ENCODE peak calls at places on chromosome X, in seven cellular contexts. C is suprapubic skin, M is HCT116, Y is GM23338, I is stomach, H is GM12891, B is sigmoid colon. N is an unnamed sample.

GRCh38 chrX:28398352-28398751 is 188.9 kb upstream of the IL1RAPL1 start:
- DNase-seq in B (no peak), C (no peak), H (no peak), Y (no peak), M (peak), I (no peak), N (no peak)

GRCh38 chrX:17475820-17476219 is 100.8 kb downstream of the NHS start:
- DNase-seq in H (no peak), I (no peak), Y (no peak), M (no peak), B (no peak), C (no peak), N (no peak)

GRCh38 chrX:36909584-36909983 is 98.6 kb upstream of the FAM47C start:
- DNase-seq in H (no peak), B (no peak), I (no peak), C (no peak), M (no peak), Y (no peak), N (no peak)

GRCh38 chrX:65894138-65894537 is 145.7 kb downstream of the VSIG4 start:
- DNase-seq in H (no peak), M (no peak), I (no peak), B (no peak), C (no peak), Y (no peak), N (no peak)

GRCh38 chrX:69014200-69014599 is 151.1 kb downstream of the PJA1 start:
- DNase-seq in H (no peak), M (no peak), I (no peak), B (no peak), C (no peak), Y (no peak), N (no peak)

GRCh38 chrX:139290310-139290709 is 240.2 kb upstream of the F9 start:
- DNase-seq in B (no peak), C (no peak), H (no peak), M (no peak), I (no peak), Y (no peak), N (no peak)

GRCh38 chrX:9278475-9279270 is 186.2 kb upstream of the TBL1X start:
- DNase-seq in H (no peak), I (no peak), B (no peak), C (no peak), Y (no peak), M (no peak), N (no peak)

GRCh38 chrX:148612431-148612830 is 112.0 kb downstream of the AFF2 start:
- DNase-seq in H (no peak), B (no peak), Y (no peak), M (no peak), C (no peak), I (no peak), N (no peak)

GRCh38 chrX:74449322-74449936 is 28.1 kb downstream of the SLC16A2 start:
- DNase-seq in Y (no peak), C (no peak), M (peak), B (no peak), H (no peak), I (peak), N (peak)

GRCh38 chrX:10379848-10380247 is 223.1 kb downstream of the CLCN4 start:
- DNase-seq in B (no peak), H (no peak), C (no peak), I (no peak), M (no peak), Y (no peak), N (no peak)

GRCh38 chrX:7996414-7996813 is 69.2 kb upstream of the PNPLA4 start:
- DNase-seq in B (no peak), M (no peak), H (no peak), C (no peak), I (peak), Y (peak), N (no peak)
- TF ChIP-seq POLR2AphosphoS5 in B (no peak), M (no peak), H (no peak), C (no peak), I (no peak), Y (no peak), N (no peak)

DNA sequence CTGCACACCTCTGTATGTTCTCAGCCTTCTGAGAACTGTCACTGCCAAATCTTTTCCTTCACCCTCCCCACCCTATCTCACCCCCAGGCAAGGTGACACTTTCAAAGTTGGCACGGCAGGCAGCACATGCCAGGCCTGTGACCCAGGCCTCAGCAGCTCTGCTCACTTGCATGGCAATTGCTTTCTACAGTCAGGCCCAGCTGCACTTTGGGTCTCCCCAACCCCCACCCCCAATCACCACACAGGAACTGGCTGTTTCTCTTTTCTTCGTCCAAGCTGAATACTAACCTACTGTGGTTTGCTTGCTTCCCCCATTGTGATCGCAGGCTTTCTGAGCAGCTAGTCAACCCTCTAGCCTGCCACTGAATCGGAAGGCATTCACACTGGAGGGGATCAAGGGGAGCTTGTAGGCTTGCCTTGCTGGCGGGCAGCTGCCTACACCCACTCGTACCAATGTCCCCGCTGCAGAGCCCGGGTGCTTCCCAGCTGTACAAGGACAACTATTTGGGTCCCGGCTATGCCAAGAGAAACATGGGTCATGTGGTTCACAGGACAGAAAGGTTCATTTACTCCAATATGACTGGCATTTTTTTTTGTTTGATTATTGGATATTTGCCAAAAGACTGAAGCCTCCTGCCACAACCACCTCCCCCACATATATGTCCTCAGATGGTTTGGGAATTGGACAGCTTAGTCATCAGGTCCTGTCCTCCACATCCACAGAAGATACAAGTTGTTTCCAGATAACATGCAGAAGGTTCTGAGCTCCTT is 28.1 kb downstream of the SLC25A43 start:
- DNase-seq in H (peak), I (no peak), M (no peak), B (no peak), C (no peak), Y (peak), N (no peak)
- TF ChIP-seq POLR2AphosphoS5 in H (no peak), I (no peak), M (no peak), B (no peak), C (no peak), Y (no peak), N (no peak)

DNA sequence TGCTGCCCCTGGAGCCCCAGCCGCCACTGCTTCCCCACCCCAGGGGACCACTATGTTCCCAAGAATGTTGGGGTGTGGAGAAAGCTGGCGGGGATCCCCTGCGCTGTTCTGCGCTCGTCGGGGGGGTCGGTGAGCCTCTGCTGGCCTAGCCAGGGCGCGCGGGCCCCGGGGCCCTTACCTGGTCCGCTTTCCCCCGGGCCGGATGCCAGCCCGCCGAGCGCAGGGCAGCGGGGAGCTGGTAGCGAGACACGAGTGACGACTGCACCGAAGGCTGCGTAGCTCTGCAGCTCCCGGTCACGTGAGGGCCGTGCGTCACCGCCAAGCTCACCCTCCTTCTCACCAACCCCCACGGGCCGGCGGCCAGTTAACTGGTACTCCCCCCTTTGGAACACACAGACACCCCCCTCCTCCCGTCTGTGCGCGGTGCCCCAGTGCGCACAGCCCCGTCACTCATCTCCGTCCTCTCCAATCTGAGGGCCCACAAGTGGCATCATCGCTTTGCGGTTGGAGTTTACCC is at the start of gene BEX1:
- DNase-seq in Y (peak), M (no peak), I (peak), H (no peak), B (peak), C (no peak), N (peak)
- TF ChIP-seq POLR2AphosphoS5 in Y (peak), M (no peak), I (no peak), H (no peak), B (no peak), C (no peak), N (no peak)

GRCh38 chrX:149938427-149939270 is at the start of gene EOLA2:
- DNase-seq in M (peak), C (peak), I (peak), B (peak), H (peak), Y (peak), N (peak)
- TF ChIP-seq POLR2AphosphoS5 in M (peak), C (no peak), I (peak), B (peak), H (no peak), Y (peak), N (peak)

DNA sequence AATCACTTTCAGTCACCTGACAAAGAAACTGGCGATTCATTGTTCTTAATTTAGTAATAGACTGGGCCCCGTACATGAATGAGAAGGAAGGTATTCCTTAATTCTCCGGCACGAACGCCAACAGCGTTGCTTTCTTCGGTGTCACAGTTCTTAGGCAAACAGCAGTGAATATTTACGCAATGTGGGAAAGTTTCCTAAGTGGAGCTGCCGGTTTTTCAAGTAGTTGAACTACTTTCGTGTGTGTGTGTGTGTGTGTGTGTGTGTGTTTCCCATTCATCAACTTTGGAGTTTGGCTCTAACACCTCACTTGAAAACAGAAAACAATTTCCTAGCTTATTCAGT is 651 bp downstream of the NXT2 start:
- DNase-seq in I (peak), C (peak), B (no peak), H (no peak), Y (peak), M (no peak), N (peak)
- TF ChIP-seq POLR2AphosphoS5 in I (no peak), C (no peak), B (no peak), H (no peak), Y (no peak), M (no peak), N (peak)

DNA sequence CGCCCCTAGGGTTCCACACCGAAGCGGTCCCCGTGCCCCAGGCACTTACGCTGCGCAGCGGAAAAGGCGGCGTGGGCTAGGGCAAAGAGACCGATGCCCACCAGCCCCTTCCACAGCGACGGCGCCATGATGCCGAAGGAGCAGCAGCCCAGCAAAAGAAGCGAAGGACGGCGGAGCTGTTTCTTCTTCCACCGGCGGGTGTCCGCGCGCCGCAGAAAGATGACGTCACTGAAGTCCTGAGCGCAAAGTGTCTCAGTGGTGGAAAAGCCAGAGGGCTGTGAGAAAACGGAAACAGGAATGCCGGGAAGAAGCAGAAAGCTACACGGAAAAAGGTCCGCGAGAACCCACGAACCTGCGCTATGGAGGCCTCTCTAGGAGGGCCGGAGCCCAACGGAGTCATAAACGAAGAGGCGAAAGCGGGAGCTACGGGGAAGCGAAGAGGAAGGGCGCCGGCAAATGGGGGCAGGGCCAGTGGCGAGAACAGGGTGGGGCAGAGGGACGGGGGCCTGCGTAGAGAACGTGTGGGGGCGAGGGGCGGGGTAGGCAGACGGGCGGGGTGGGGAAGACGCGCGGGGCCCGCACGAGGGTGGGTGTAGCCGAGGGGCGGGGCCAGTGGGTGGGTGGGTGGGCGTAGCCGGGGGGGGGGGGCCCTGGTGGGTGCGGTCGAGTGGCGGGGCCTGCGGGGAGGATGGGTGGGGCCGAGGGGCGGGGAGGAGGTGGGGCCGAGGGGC is at the start of gene MMGT1:
- DNase-seq in Y (peak), H (peak), B (peak), I (peak), C (peak), M (peak), N (peak)
- TF ChIP-seq POLR2AphosphoS5 in Y (peak), H (no peak), B (peak), I (peak), C (no peak), M (peak), N (peak)

GRCh38 chrX:72258174-72258573 is 18.9 kb downstream of the RPS4X start:
- DNase-seq in Y (no peak), C (no peak), M (no peak), B (no peak), H (no peak), I (no peak), N (no peak)

GRCh38 chrX:72254835-72255234 is 16.0 kb upstream of the ERCC6L start:
- DNase-seq in C (no peak), I (no peak), Y (peak), H (no peak), B (no peak), M (no peak), N (no peak)

GRCh38 chrX:72255864-72256263 is 17.0 kb upstream of the ERCC6L start:
- DNase-seq in B (no peak), M (no peak), I (no peak), H (no peak), C (no peak), Y (no peak), N (no peak)

GRCh38 chrX:72253686-72254085 is 14.9 kb upstream of the ERCC6L start:
- DNase-seq in I (no peak), H (no peak), C (no peak), M (no peak), Y (no peak), B (no peak), N (no peak)

DNA sequence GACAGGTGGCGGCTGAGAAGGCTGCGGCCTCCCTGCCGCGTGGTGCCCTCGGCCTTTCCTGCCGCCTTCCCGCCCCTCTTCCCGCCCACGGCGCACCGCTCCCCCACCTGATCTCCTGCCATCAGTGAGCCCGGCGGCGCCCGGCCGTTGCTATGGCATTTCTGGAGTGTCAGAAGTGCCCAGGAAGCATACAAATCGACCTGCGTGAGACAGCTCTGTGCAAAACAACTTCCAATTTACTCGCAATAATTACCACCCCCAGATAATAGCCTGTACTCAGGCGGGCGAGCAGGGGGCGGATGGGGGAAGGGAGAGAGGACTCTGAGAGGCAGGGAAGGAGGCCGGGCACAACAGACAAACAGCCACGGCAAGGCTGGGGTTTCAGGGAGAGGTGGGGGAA is 16.6 kb upstream of the ERCC6L start:
- DNase-seq in C (no peak), H (no peak), B (no peak), Y (peak), M (no peak), I (peak), N (no peak)
- TF ChIP-seq POLR2AphosphoS5 in C (no peak), H (no peak), B (no peak), Y (no peak), M (no peak), I (no peak), N (no peak)

DNA sequence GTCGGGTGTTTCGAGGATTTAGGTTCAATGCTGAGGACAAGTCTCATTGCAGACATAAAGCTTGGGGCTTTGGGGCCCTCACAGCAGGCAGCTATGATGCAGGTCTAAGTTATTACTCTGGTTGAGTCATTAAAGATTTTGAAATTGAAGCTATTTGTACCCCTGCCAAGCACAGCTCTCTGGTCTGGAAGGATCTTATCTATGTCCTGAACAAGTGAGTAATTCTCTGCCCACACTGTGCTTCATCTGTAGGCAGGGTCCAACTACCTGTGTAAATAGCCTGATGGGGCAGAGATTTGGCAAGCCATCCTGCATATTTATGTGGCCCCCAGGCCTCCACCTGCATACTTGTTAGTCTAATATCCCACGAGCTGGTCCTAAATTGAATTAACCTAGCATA is 41.4 kb upstream of the MAGEA4 start:
- DNase-seq in M (peak), B (no peak), C (no peak), I (no peak), H (no peak), Y (no peak), N (no peak)
- TF ChIP-seq POLR2AphosphoS5 in M (no peak), B (no peak), C (no peak), I (no peak), H (no peak), Y (no peak), N (no peak)

DNA sequence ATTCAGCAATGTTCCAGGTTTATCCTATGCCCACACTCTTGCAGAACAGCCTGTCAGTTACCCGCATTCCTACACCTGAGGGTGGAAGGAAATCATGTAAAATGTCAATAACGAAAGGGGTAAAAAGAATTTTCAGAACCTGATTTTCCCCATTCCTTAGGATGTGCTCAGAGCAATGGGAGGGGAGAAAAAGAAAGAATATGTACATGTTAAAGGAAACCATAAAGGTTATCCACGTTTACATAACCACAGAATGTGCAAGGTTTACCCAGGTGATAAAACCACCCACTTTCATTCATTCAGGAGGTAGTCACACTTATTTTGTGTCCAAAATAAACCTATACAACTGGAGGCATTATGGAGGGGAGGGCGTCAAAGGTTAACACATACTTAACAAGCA is 335.5 kb downstream of the ZNF674 start:
- DNase-seq in B (no peak), M (peak), Y (no peak), C (no peak), H (no peak), I (no peak), N (no peak)
- TF ChIP-seq POLR2AphosphoS5 in B (no peak), M (no peak), Y (no peak), C (no peak), H (no peak), I (peak), N (no peak)

GRCh38 chrX:76439188-76439587 is 11.7 kb downstream of the MAGEE1 start:
- DNase-seq in M (no peak), Y (no peak), I (no peak), H (no peak), C (no peak), B (no peak), N (no peak)
- TF ChIP-seq POLR2AphosphoS5 in M (no peak), Y (no peak), I (no peak), H (no peak), C (no peak), B (no peak), N (no peak)